ENCODE peak calls at places on chromosome X, in four cellular contexts. R is heart left ventricle, Q is lower lobe of right lung, Y is left lung. C is an unnamed sample.

GRCh38 chrX:3244955-3245354 is 101.5 kb downstream of the MXRA5 start:
- DNase-seq in Q (no peak), R (no peak), Y (no peak), C (no peak)

GRCh38 chrX:72131317-72132294 is at the start of gene RTL5:
- DNase-seq in Q (peak), R (peak), Y (peak), C (peak)

GRCh38 chrX:77003956-77004355 is 443.2 kb upstream of the FGF16 start:
- DNase-seq in R (no peak), Y (no peak), Q (no peak), C (no peak)

GRCh38 chrX:45769919-45770582 is 569.4 kb upstream of the DIPK2B start:
- DNase-seq in R (peak), Y (peak), Q (peak), C (peak)

GRCh38 chrX:106752101-106752678 is 25.7 kb downstream of the RNF128 start:
- DNase-seq in R (no peak), Y (no peak), Q (no peak), C (no peak)

GRCh38 chrX:29318051-29318450 is 730.8 kb downstream of the IL1RAPL1 start:
- DNase-seq in Y (no peak), Q (no peak), R (no peak), C (no peak)

GRCh38 chrX:323721-324628 is 5.4 kb upstream of the GTPBP6 start:
- DNase-seq in Q (peak), R (peak), Y (peak), C (peak)

GRCh38 chrX:20224814-20225487 is 41.8 kb downstream of the RPS6KA3 start:
- DNase-seq in Y (no peak), Q (no peak), R (no peak), C (no peak)

GRCh38 chrX:132272826-132273225 is 53.6 kb upstream of the RAP2C start:
- DNase-seq in R (no peak), Y (no peak), Q (no peak), C (no peak)

GRCh38 chrX:127873637-127874036 is 178.6 kb downstream of the ACTRT1 start:
- DNase-seq in R (no peak), Q (no peak), Y (no peak), C (no peak)

GRCh38 chrX:54447461-54447860 is 7.3 kb downstream of the TSR2 start:
- DNase-seq in Y (no peak), R (no peak), Q (no peak), C (no peak)

GRCh38 chrX:148380614-148381561 is 119.5 kb upstream of the AFF2 start:
- DNase-seq in R (no peak), Q (no peak), Y (no peak), C (no peak)

GRCh38 chrX:68146054-68146453 is 287.2 kb downstream of the OPHN1 start:
- DNase-seq in Q (no peak), R (no peak), Y (no peak), C (no peak)

GRCh38 chrX:119118780-119119395 is 8.7 kb downstream of the KIAA1210 start:
- DNase-seq in Y (no peak), Q (peak), R (peak), C (peak)

GRCh38 chrX:102155806-102156179 is at the start of gene BEX5:
- DNase-seq in Q (peak), R (no peak), Y (peak), C (peak)

GRCh38 chrX:8755116-8755515 is 23.2 kb upstream of the ANOS1 start:
- DNase-seq in Q (no peak), Y (no peak), R (no peak), C (no peak)

GRCh38 chrX:53714580-53715335 is 28.2 kb upstream of the HUWE1 start:
- DNase-seq in R (no peak), Y (no peak), Q (peak), C (no peak)

GRCh38 chrX:27890611-27891010 is 82.8 kb downstream of the MAGEB10 start:
- DNase-seq in Y (no peak), R (no peak), Q (no peak), C (no peak)

GRCh38 chrX:71292669-71293379 is 8.7 kb upstream of the ITGB1BP2 start:
- DNase-seq in Q (no peak), Y (no peak), R (no peak), C (no peak)

GRCh38 chrX:129983575-129984131 is 1.2 kb downstream of the BCORL1 start:
- DNase-seq in Y (peak), R (peak), Q (peak), C (peak)

GRCh38 chrX:13151806-13152510 is 107.5 kb upstream of the FAM9C start:
- DNase-seq in R (no peak), Y (no peak), Q (no peak), C (no peak)

GRCh38 chrX:28847423-28847822 is 260.2 kb downstream of the IL1RAPL1 start:
- DNase-seq in R (no peak), Q (no peak), Y (no peak), C (no peak)

GRCh38 chrX:105645667-105646354 is 176.5 kb upstream of the NRK start:
- DNase-seq in Y (no peak), R (no peak), Q (no peak), C (no peak)

GRCh38 chrX:150664290-150664689 is 28.9 kb upstream of the MTMR1 start:
- DNase-seq in Q (peak), Y (no peak), R (no peak), C (no peak)

GRCh38 chrX:1480082-1480785 is 27.5 kb upstream of the ASMTL start:
- DNase-seq in R (peak), Y (no peak), Q (no peak), C (no peak)

GRCh38 chrX:40474205-40474626 is 106.6 kb upstream of the ATP6AP2 start:
- DNase-seq in Q (peak), Y (peak), R (peak), C (peak)

DNA sequence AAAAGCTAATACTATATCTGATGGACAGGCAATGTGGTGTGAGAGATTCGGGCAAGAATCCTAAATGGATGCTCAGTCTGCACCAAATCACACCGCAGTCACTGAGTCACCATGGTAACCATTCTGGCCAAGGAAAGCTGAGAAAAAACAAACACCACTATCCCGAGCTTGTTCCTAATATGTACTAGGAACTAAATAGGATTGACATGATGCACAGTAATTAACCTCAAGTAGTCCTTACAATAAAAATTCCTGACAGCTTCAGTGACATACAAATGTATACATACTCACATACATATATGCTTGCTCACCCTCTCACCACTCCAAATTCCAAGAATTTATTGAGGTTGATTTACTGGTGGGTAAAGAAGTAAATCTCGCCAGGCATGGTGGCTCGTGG is 1.1 kb upstream of the RAB40A start:
- DNase-seq in Q (no peak), Y (no peak), R (no peak), C (no peak)
- H3K27ac ChIP-seq in Q (no peak), Y (no peak), R (no peak), C (no peak)

GRCh38 chrX:149504226-149504914 is 736 bp downstream of the IDS start:
- DNase-seq in R (no peak), Y (peak), Q (peak), C (no peak)
- TF ChIP-seq CTCF in R (no peak), Y (no peak), Q (no peak), C (no peak)

GRCh38 chrX:9906919-9907318 is 60.2 kb upstream of the CLDN34 start:
- DNase-seq in Y (no peak), Q (no peak), R (no peak), C (no peak)

GRCh38 chrX:9902651-9903050 is 64.5 kb upstream of the CLDN34 start:
- DNase-seq in Q (no peak), R (no peak), Y (no peak), C (no peak)

GRCh38 chrX:9907645-9908387 is 59.3 kb upstream of the CLDN34 start:
- DNase-seq in Y (no peak), R (no peak), Q (no peak), C (no peak)

GRCh38 chrX:9905288-9905687 is 61.9 kb upstream of the CLDN34 start:
- DNase-seq in Y (no peak), Q (no peak), R (no peak), C (no peak)

GRCh38 chrX:9905721-9906120 is 61.4 kb upstream of the CLDN34 start:
- DNase-seq in Q (no peak), R (no peak), Y (no peak), C (no peak)
- H3K27ac ChIP-seq in Q (no peak), R (no peak), Y (no peak), C (no peak)

DNA sequence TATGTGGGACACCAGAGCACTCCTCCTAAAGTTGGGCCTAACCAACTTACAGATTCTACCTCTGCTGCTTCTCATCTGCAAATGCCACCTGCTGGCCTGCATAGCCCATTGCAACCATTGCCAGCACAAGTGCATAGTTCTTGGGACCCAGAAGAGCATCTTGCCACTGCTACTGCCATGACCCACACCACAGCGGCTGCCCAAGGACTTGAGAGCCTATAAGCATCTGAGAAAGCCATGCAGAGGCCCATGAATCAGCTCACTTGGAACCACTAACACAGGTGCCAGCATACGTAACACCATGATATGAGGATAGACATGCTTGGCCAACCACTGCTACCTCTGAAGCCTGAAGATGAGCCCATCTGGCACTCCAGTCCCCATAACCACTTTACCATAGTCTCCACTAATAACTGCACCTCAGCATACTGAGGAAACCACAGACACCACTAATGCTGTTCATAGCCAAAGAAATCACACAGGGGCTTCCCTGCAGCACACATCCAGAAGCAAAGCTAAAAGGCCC is 258.1 kb upstream of the AGTR2 start:
- DNase-seq in Y (no peak), R (no peak), Q (no peak), C (no peak)
- TF ChIP-seq CTCF in Y (no peak), R (peak), Q (no peak), C (no peak)

GRCh38 chrX:108464604-108465003 is 25.0 kb downstream of the COL4A5 start:
- DNase-seq in R (no peak), Y (no peak), Q (no peak), C (no peak)
- H3K27ac ChIP-seq in R (no peak), Y (no peak), Q (no peak), C (no peak)

DNA sequence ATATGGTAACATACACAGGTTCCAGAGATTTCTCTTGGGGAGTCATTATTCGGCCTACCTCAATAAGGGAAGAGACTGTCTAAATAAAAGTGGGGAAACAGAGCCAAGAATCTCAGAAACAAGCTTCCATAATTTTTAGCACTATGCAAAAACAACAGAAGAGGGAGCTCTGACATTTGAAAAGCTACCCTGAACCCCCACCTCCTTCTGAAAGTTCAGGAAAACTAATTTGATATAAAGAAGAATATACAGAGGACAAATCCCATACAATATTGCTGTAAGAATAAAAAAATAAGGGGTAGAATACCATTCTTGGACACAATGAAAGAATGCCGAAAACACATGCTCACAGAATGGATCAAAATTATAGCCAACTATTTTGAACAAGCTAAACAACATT is 14.3 kb upstream of the ZNF41 start:
- DNase-seq in Y (no peak), R (no peak), Q (no peak), C (no peak)
- TF ChIP-seq CTCF in Y (no peak), R (no peak), Q (peak), C (no peak)

DNA sequence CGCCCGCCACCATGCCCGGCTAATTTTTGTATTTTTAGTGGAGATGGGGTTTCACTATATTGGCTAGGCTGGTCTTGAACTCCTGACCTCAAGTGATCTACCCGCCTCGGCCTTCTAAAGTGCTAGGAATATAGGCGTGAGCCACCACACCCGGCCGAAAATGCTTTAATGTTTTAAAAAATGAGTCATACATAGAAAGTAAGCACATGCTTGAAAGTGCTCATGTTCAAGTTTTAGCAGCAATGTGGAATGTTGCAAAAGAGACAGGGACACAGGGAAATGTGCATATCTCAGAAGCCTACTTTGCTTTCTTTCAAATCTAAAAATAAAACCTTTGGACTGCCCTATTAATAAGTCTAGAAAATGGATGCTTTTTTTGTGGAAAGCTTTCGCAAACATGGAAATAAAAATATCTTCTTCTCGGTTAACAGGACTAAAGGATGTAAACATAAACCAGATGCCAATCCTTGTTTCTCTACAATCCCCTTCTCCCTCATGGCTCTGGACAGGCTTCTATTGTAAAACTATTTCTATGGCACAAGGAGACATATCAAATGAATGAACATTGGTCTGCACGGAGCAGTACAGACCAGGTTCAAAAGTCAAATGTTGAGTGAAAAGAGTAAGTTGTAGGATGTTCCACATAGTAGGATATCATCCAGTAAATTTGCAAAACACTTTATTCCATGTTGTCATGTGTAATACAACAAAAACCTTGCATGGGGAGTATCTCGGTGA is 15.0 kb downstream of the MECP2 start:
- DNase-seq in R (no peak), Y (no peak), Q (no peak), C (no peak)
- H3K27ac ChIP-seq in R (peak), Y (peak), Q (peak), C (peak)

GRCh38 chrX:16212436-16212835 is 45.2 kb downstream of the MAGEB17 start:
- DNase-seq in R (no peak), Q (no peak), Y (no peak), C (no peak)
- TF ChIP-seq CTCF in R (no peak), Q (no peak), Y (no peak), C (no peak)